ENCODE peak calls at places on chromosome 15, in nine cellular contexts. One of them, this sample, is unnamed.

GRCh38 chr15:54840999-54841398 is 355.7 kb downstream of the RSL24D1 start:
- DNase-seq in NT2/D1: peak; percentile 30
- DNase-seq in right cardiac atrium: no peak
- DNase-seq in heart right ventricle: no peak
- DNase-seq in mesenchymal stem cell: no peak
- DNase-seq in CD8-positive, alpha-beta T cell: no peak
- DNase-seq in hepatocyte: no peak
- DNase-seq in GM23248: no peak
- DNase-seq in upper lobe of right lung: no peak
- DNase-seq in this sample: no peak

GRCh38 chr15:23954931-23955330 is 267.8 kb upstream of the NDN start:
- DNase-seq in hepatocyte: no peak
- DNase-seq in mesenchymal stem cell: no peak
- DNase-seq in CD8-positive, alpha-beta T cell: no peak
- DNase-seq in heart right ventricle: no peak
- DNase-seq in upper lobe of right lung: no peak
- DNase-seq in NT2/D1: no peak
- DNase-seq in right cardiac atrium: no peak
- DNase-seq in GM23248: no peak
- DNase-seq in this sample: no peak

GRCh38 chr15:64975390-64975789 is 14.3 kb downstream of the SPG21 start:
- DNase-seq in heart right ventricle: no peak
- DNase-seq in right cardiac atrium: no peak
- DNase-seq in upper lobe of right lung: no peak
- DNase-seq in NT2/D1: no peak
- DNase-seq in CD8-positive, alpha-beta T cell: no peak
- DNase-seq in mesenchymal stem cell: no peak
- DNase-seq in GM23248: peak; percentile 50
- DNase-seq in hepatocyte: no peak
- DNase-seq in this sample: no peak

GRCh38 chr15:28961391-28961790 is 75.6 kb downstream of the APBA2 start:
- DNase-seq in upper lobe of right lung: no peak
- DNase-seq in NT2/D1: no peak
- DNase-seq in heart right ventricle: no peak
- DNase-seq in hepatocyte: no peak
- DNase-seq in mesenchymal stem cell: no peak
- DNase-seq in right cardiac atrium: no peak
- DNase-seq in CD8-positive, alpha-beta T cell: no peak
- DNase-seq in GM23248: no peak
- DNase-seq in this sample: peak; percentile 46

GRCh38 chr15:63530762-63531299 is 26.4 kb downstream of the USP3 start:
- DNase-seq in GM23248: no peak
- DNase-seq in upper lobe of right lung: no peak
- DNase-seq in heart right ventricle: no peak
- DNase-seq in hepatocyte: no peak
- DNase-seq in CD8-positive, alpha-beta T cell: no peak
- DNase-seq in NT2/D1: no peak
- DNase-seq in right cardiac atrium: no peak
- DNase-seq in mesenchymal stem cell: no peak
- DNase-seq in this sample: no peak

GRCh38 chr15:78065973-78066946 is 11.3 kb downstream of the TBC1D2B start:
- DNase-seq in mesenchymal stem cell: peak; percentile 70
- DNase-seq in NT2/D1: no peak
- DNase-seq in right cardiac atrium: no peak
- DNase-seq in hepatocyte: no peak
- DNase-seq in upper lobe of right lung: no peak
- DNase-seq in CD8-positive, alpha-beta T cell: no peak
- DNase-seq in heart right ventricle: no peak
- DNase-seq in GM23248: peak; percentile 51
- DNase-seq in this sample: no peak

GRCh38 chr15:75694241-75695182 is 18.1 kb downstream of the CSPG4 start:
- DNase-seq in mesenchymal stem cell: peak; percentile 96
- DNase-seq in hepatocyte: peak; percentile 90
- DNase-seq in right cardiac atrium: peak; percentile 93
- DNase-seq in NT2/D1: no peak
- DNase-seq in GM23248: peak; percentile 99
- DNase-seq in CD8-positive, alpha-beta T cell: no peak
- DNase-seq in heart right ventricle: peak; percentile 75
- DNase-seq in upper lobe of right lung: no peak
- DNase-seq in this sample: peak; percentile 91

GRCh38 chr15:52288051-52288942 is 7.3 kb downstream of the MYO5C start:
- DNase-seq in CD8-positive, alpha-beta T cell: no peak
- DNase-seq in NT2/D1: no peak
- DNase-seq in heart right ventricle: no peak
- DNase-seq in hepatocyte: peak; percentile 79
- DNase-seq in right cardiac atrium: no peak
- DNase-seq in GM23248: no peak
- DNase-seq in mesenchymal stem cell: peak; percentile 25
- DNase-seq in upper lobe of right lung: peak; percentile 87
- DNase-seq in this sample: no peak

GRCh38 chr15:48800811-48801460 is 9.9 kb downstream of the CEP152 start:
- DNase-seq in heart right ventricle: no peak
- DNase-seq in upper lobe of right lung: no peak
- DNase-seq in CD8-positive, alpha-beta T cell: no peak
- DNase-seq in hepatocyte: peak; percentile 28
- DNase-seq in NT2/D1: no peak
- DNase-seq in GM23248: peak; percentile 59
- DNase-seq in right cardiac atrium: no peak
- DNase-seq in mesenchymal stem cell: peak; percentile 38
- DNase-seq in this sample: no peak

GRCh38 chr15:44034933-44035624 is 160.0 kb downstream of the FRMD5 start:
- DNase-seq in hepatocyte: no peak
- DNase-seq in mesenchymal stem cell: no peak
- DNase-seq in CD8-positive, alpha-beta T cell: no peak
- DNase-seq in upper lobe of right lung: no peak
- DNase-seq in right cardiac atrium: no peak
- DNase-seq in heart right ventricle: no peak
- DNase-seq in NT2/D1: no peak
- DNase-seq in GM23248: peak; percentile 92
- DNase-seq in this sample: no peak

GRCh38 chr15:35557012-35557411 is 11.0 kb upstream of the DPH6 start:
- DNase-seq in CD8-positive, alpha-beta T cell: no peak
- DNase-seq in mesenchymal stem cell: no peak
- DNase-seq in GM23248: no peak
- DNase-seq in NT2/D1: no peak
- DNase-seq in right cardiac atrium: no peak
- DNase-seq in hepatocyte: no peak
- DNase-seq in heart right ventricle: no peak
- DNase-seq in upper lobe of right lung: no peak
- DNase-seq in this sample: no peak

GRCh38 chr15:74725241-74725774 is at the start of gene CYP1A1:
- DNase-seq in CD8-positive, alpha-beta T cell: no peak
- DNase-seq in upper lobe of right lung: peak; percentile 77
- DNase-seq in NT2/D1: no peak
- DNase-seq in GM23248: peak; percentile 26
- DNase-seq in hepatocyte: peak; percentile 73
- DNase-seq in mesenchymal stem cell: peak; percentile 29
- DNase-seq in right cardiac atrium: peak; percentile 61
- DNase-seq in heart right ventricle: peak; percentile 28
- DNase-seq in this sample: no peak

GRCh38 chr15:51380999-51381806 is 39.7 kb downstream of the GLDN start:
- DNase-seq in GM23248: peak; percentile 87
- DNase-seq in right cardiac atrium: peak; percentile 57
- DNase-seq in mesenchymal stem cell: peak; percentile 75
- DNase-seq in NT2/D1: peak; percentile 48
- DNase-seq in CD8-positive, alpha-beta T cell: no peak
- DNase-seq in heart right ventricle: no peak
- DNase-seq in hepatocyte: peak; percentile 87
- DNase-seq in upper lobe of right lung: no peak
- DNase-seq in this sample: peak; percentile 78

GRCh38 chr15:75178171-75178937 is 23.3 kb upstream of the C15orf39 start:
- DNase-seq in hepatocyte: peak; percentile 90
- DNase-seq in upper lobe of right lung: peak; percentile 84
- DNase-seq in heart right ventricle: peak; percentile 67
- DNase-seq in CD8-positive, alpha-beta T cell: no peak
- DNase-seq in right cardiac atrium: peak; percentile 80
- DNase-seq in NT2/D1: no peak
- DNase-seq in mesenchymal stem cell: peak; percentile 49
- DNase-seq in GM23248: peak; percentile 51
- DNase-seq in this sample: no peak

GRCh38 chr15:31267161-31268107 is 59.2 kb upstream of the KLF13 start:
- DNase-seq in mesenchymal stem cell: no peak
- DNase-seq in right cardiac atrium: peak; percentile 18
- DNase-seq in GM23248: no peak
- DNase-seq in heart right ventricle: no peak
- DNase-seq in CD8-positive, alpha-beta T cell: no peak
- DNase-seq in upper lobe of right lung: peak; percentile 59
- DNase-seq in hepatocyte: no peak
- DNase-seq in NT2/D1: no peak
- DNase-seq in this sample: peak; percentile 44

GRCh38 chr15:49734831-49735508 is 114.1 kb downstream of the DTWD1 start:
- DNase-seq in hepatocyte: no peak
- DNase-seq in mesenchymal stem cell: no peak
- DNase-seq in NT2/D1: no peak
- DNase-seq in heart right ventricle: no peak
- DNase-seq in right cardiac atrium: no peak
- DNase-seq in CD8-positive, alpha-beta T cell: no peak
- DNase-seq in GM23248: no peak
- DNase-seq in upper lobe of right lung: no peak
- DNase-seq in this sample: no peak

GRCh38 chr15:55909036-55909811 is 84.2 kb downstream of the NEDD4 start:
- DNase-seq in hepatocyte: no peak
- DNase-seq in upper lobe of right lung: no peak
- DNase-seq in right cardiac atrium: no peak
- DNase-seq in mesenchymal stem cell: peak; percentile 57
- DNase-seq in NT2/D1: no peak
- DNase-seq in CD8-positive, alpha-beta T cell: no peak
- DNase-seq in GM23248: peak; percentile 86
- DNase-seq in heart right ventricle: no peak
- DNase-seq in this sample: no peak

GRCh38 chr15:75206006-75206405 is 4.3 kb downstream of the C15orf39 start:
- DNase-seq in heart right ventricle: no peak
- DNase-seq in NT2/D1: no peak
- DNase-seq in GM23248: no peak
- DNase-seq in right cardiac atrium: peak; percentile 60
- DNase-seq in mesenchymal stem cell: no peak
- DNase-seq in CD8-positive, alpha-beta T cell: no peak
- DNase-seq in hepatocyte: no peak
- DNase-seq in upper lobe of right lung: no peak
- DNase-seq in this sample: no peak

GRCh38 chr15:90400759-90401314 is 12.8 kb downstream of the IQGAP1 start:
- DNase-seq in right cardiac atrium: peak; percentile 75
- DNase-seq in hepatocyte: peak; percentile 89
- DNase-seq in CD8-positive, alpha-beta T cell: peak; percentile 36
- DNase-seq in mesenchymal stem cell: peak; percentile 99
- DNase-seq in GM23248: peak; percentile 99
- DNase-seq in NT2/D1: peak; percentile 74
- DNase-seq in upper lobe of right lung: peak; percentile 73
- DNase-seq in heart right ventricle: peak; percentile 39
- DNase-seq in this sample: peak; percentile 84

GRCh38 chr15:59436774-59437472 is 1.1 kb upstream of the FAM81A start:
- DNase-seq in upper lobe of right lung: no peak
- DNase-seq in right cardiac atrium: no peak
- DNase-seq in NT2/D1: no peak
- DNase-seq in CD8-positive, alpha-beta T cell: no peak
- DNase-seq in GM23248: peak; percentile 7
- DNase-seq in heart right ventricle: no peak
- DNase-seq in mesenchymal stem cell: peak; percentile 6
- DNase-seq in hepatocyte: no peak
- DNase-seq in this sample: no peak
- H3K27me3 ChIP-seq in upper lobe of right lung: peaks cover 7% of the 10 kb centered on the region
- H3K27me3 ChIP-seq in right cardiac atrium: no peaks in the 10 kb centered on the region
- H3K27me3 ChIP-seq in NT2/D1: peaks cover 70% of the 10 kb centered on the region
- H3K27me3 ChIP-seq in CD8-positive, alpha-beta T cell: peaks cover 3% of the 10 kb centered on the region
- H3K27me3 ChIP-seq in GM23248: peaks cover 28% of the 10 kb centered on the region
- H3K27me3 ChIP-seq in heart right ventricle: no peaks in the 10 kb centered on the region
- H3K27me3 ChIP-seq in mesenchymal stem cell: peaks cover 36% of the 10 kb centered on the region
- H3K27me3 ChIP-seq in hepatocyte: peaks cover 53% of the 10 kb centered on the region
- H3K27me3 ChIP-seq in this sample: no peaks in the 10 kb centered on the region

GRCh38 chr15:92584105-92584504 is 71.5 kb downstream of the FAM174B start:
- DNase-seq in CD8-positive, alpha-beta T cell: no peak
- DNase-seq in NT2/D1: no peak
- DNase-seq in upper lobe of right lung: no peak
- DNase-seq in mesenchymal stem cell: no peak
- DNase-seq in GM23248: no peak
- DNase-seq in right cardiac atrium: no peak
- DNase-seq in heart right ventricle: no peak
- DNase-seq in hepatocyte: no peak
- DNase-seq in this sample: no peak
- H3K27me3 ChIP-seq in CD8-positive, alpha-beta T cell: no peaks in the 10 kb centered on the region
- H3K27me3 ChIP-seq in NT2/D1: no peaks in the 10 kb centered on the region
- H3K27me3 ChIP-seq in upper lobe of right lung: no peaks in the 10 kb centered on the region
- H3K27me3 ChIP-seq in mesenchymal stem cell: peaks cover 27% of the 10 kb centered on the region
- H3K27me3 ChIP-seq in GM23248: no peaks in the 10 kb centered on the region
- H3K27me3 ChIP-seq in right cardiac atrium: no peaks in the 10 kb centered on the region
- H3K27me3 ChIP-seq in heart right ventricle: peaks cover 4% of the 10 kb centered on the region
- H3K27me3 ChIP-seq in hepatocyte: no peaks in the 10 kb centered on the region
- H3K27me3 ChIP-seq in this sample: no peaks in the 10 kb centered on the region

GRCh38 chr15:62164500-62165028 is 521 bp downstream of the C2CD4B start:
- DNase-seq in GM23248: peak; percentile 23
- DNase-seq in mesenchymal stem cell: no peak
- DNase-seq in upper lobe of right lung: peak; percentile 62
- DNase-seq in heart right ventricle: peak; percentile 35
- DNase-seq in NT2/D1: no peak
- DNase-seq in hepatocyte: peak; percentile 38
- DNase-seq in right cardiac atrium: peak; percentile 66
- DNase-seq in CD8-positive, alpha-beta T cell: no peak
- DNase-seq in this sample: no peak
- H3K27me3 ChIP-seq in GM23248: peaks cover 49% of the 10 kb centered on the region
- H3K27me3 ChIP-seq in mesenchymal stem cell: peaks cover 61% of the 10 kb centered on the region
- H3K27me3 ChIP-seq in upper lobe of right lung: peaks cover 31% of the 10 kb centered on the region
- H3K27me3 ChIP-seq in heart right ventricle: peaks cover 41% of the 10 kb centered on the region
- H3K27me3 ChIP-seq in NT2/D1: peaks cover 55% of the 10 kb centered on the region
- H3K27me3 ChIP-seq in hepatocyte: peaks cover 56% of the 10 kb centered on the region
- H3K27me3 ChIP-seq in right cardiac atrium: peaks cover 2% of the 10 kb centered on the region
- H3K27me3 ChIP-seq in CD8-positive, alpha-beta T cell: peaks cover 12% of the 10 kb centered on the region
- H3K27me3 ChIP-seq in this sample: peaks cover 7% of the 10 kb centered on the region

GRCh38 chr15:45394681-45395080 is 16.3 kb upstream of the GATM start:
- DNase-seq in hepatocyte: no peak
- DNase-seq in heart right ventricle: no peak
- DNase-seq in CD8-positive, alpha-beta T cell: no peak
- DNase-seq in mesenchymal stem cell: no peak
- DNase-seq in right cardiac atrium: no peak
- DNase-seq in upper lobe of right lung: no peak
- DNase-seq in NT2/D1: no peak
- DNase-seq in GM23248: no peak
- DNase-seq in this sample: no peak

GRCh38 chr15:45393851-45394250 is 15.5 kb upstream of the GATM start:
- DNase-seq in mesenchymal stem cell: peak; percentile 19
- DNase-seq in hepatocyte: peak; percentile 32
- DNase-seq in right cardiac atrium: no peak
- DNase-seq in GM23248: peak; percentile 21
- DNase-seq in CD8-positive, alpha-beta T cell: no peak
- DNase-seq in upper lobe of right lung: no peak
- DNase-seq in heart right ventricle: no peak
- DNase-seq in NT2/D1: no peak
- DNase-seq in this sample: no peak

GRCh38 chr15:45395956-45396355 is 17.6 kb upstream of the GATM start:
- DNase-seq in GM23248: no peak
- DNase-seq in hepatocyte: no peak
- DNase-seq in mesenchymal stem cell: no peak
- DNase-seq in upper lobe of right lung: no peak
- DNase-seq in CD8-positive, alpha-beta T cell: no peak
- DNase-seq in right cardiac atrium: no peak
- DNase-seq in NT2/D1: no peak
- DNase-seq in heart right ventricle: no peak
- DNase-seq in this sample: no peak

GRCh38 chr15:45399381-45400212 is 21.3 kb upstream of the GATM start:
- DNase-seq in right cardiac atrium: no peak
- DNase-seq in heart right ventricle: no peak
- DNase-seq in GM23248: peak; percentile 80
- DNase-seq in NT2/D1: no peak
- DNase-seq in CD8-positive, alpha-beta T cell: no peak
- DNase-seq in mesenchymal stem cell: peak; percentile 72
- DNase-seq in hepatocyte: peak; percentile 80
- DNase-seq in upper lobe of right lung: no peak
- DNase-seq in this sample: no peak

GRCh38 chr15:45397116-45397665 is 18.8 kb upstream of the GATM start:
- DNase-seq in hepatocyte: no peak
- DNase-seq in mesenchymal stem cell: no peak
- DNase-seq in upper lobe of right lung: no peak
- DNase-seq in NT2/D1: no peak
- DNase-seq in right cardiac atrium: no peak
- DNase-seq in GM23248: no peak
- DNase-seq in CD8-positive, alpha-beta T cell: no peak
- DNase-seq in heart right ventricle: no peak
- DNase-seq in this sample: no peak
- H3K27me3 ChIP-seq in hepatocyte: no peaks in the 10 kb centered on the region
- H3K27me3 ChIP-seq in mesenchymal stem cell: peaks cover 4% of the 10 kb centered on the region
- H3K27me3 ChIP-seq in upper lobe of right lung: peaks cover 6% of the 10 kb centered on the region
- H3K27me3 ChIP-seq in NT2/D1: no peaks in the 10 kb centered on the region
- H3K27me3 ChIP-seq in right cardiac atrium: no peaks in the 10 kb centered on the region
- H3K27me3 ChIP-seq in GM23248: peaks cover under 1% of the 10 kb centered on the region
- H3K27me3 ChIP-seq in CD8-positive, alpha-beta T cell: no peaks in the 10 kb centered on the region
- H3K27me3 ChIP-seq in heart right ventricle: no peaks in the 10 kb centered on the region
- H3K27me3 ChIP-seq in this sample: no peaks in the 10 kb centered on the region